ENCODE peak calls at places on chromosomes 13 and 19, in six cellular contexts. One of them, this sample, is unnamed.

GRCh38 chr13:114046447-114046846 is 72.6 kb upstream of the C13orf46 start:
- DNase-seq in left lung: peak; percentile 9
- DNase-seq in heart right ventricle: no peak
- DNase-seq in uterus: no peak
- DNase-seq in Panc1: no peak
- DNase-seq in BE2C: no peak
- DNase-seq in this sample: no peak

GRCh38 chr19:30656520-30657100 is 284.4 kb downstream of the ZNF536 start:
- DNase-seq in left lung: no peak
- DNase-seq in heart right ventricle: no peak
- DNase-seq in uterus: no peak
- DNase-seq in Panc1: no peak
- DNase-seq in BE2C: no peak
- DNase-seq in this sample: no peak

GRCh38 chr13:67736646-67737420 is 506.7 kb upstream of the PCDH9 start:
- DNase-seq in left lung: no peak
- DNase-seq in heart right ventricle: no peak
- DNase-seq in uterus: no peak
- DNase-seq in Panc1: no peak
- DNase-seq in BE2C: peak; percentile 53
- DNase-seq in this sample: no peak

GRCh38 chr19:2983351-2984195 is 6.2 kb downstream of the TLE6 start:
- DNase-seq in left lung: no peak
- DNase-seq in heart right ventricle: peak; percentile 75
- DNase-seq in uterus: peak; percentile 77
- DNase-seq in Panc1: no peak
- DNase-seq in BE2C: peak; percentile 97
- DNase-seq in this sample: peak; percentile 82

GRCh38 chr19:14023404-14024235 is 4.3 kb upstream of the RLN3 start:
- DNase-seq in left lung: peak; percentile 45
- DNase-seq in heart right ventricle: no peak
- DNase-seq in uterus: no peak
- DNase-seq in Panc1: no peak
- DNase-seq in BE2C: peak; percentile 68
- DNase-seq in this sample: no peak

GRCh38 chr19:36916991-36917390 is 859 bp downstream of the ZNF568 start:
- DNase-seq in left lung: no peak
- DNase-seq in heart right ventricle: no peak
- DNase-seq in uterus: no peak
- DNase-seq in Panc1: peak; percentile 8
- DNase-seq in BE2C: no peak
- DNase-seq in this sample: no peak

GRCh38 chr19:39843919-39844793 is 2.0 kb downstream of the FBL start:
- DNase-seq in left lung: no peak
- DNase-seq in heart right ventricle: no peak
- DNase-seq in uterus: no peak
- DNase-seq in Panc1: peak; percentile 97
- DNase-seq in BE2C: peak; percentile 39
- DNase-seq in this sample: no peak

GRCh38 chr13:43805071-43805468 is 18.3 kb upstream of the ENOX1 start:
- DNase-seq in left lung: no peak
- DNase-seq in heart right ventricle: no peak
- DNase-seq in uterus: no peak
- DNase-seq in Panc1: peak; percentile 50
- DNase-seq in BE2C: no peak
- DNase-seq in this sample: no peak

GRCh38 chr13:46475586-46475991 is 77.4 kb upstream of the LRCH1 start:
- DNase-seq in left lung: no peak
- DNase-seq in heart right ventricle: no peak
- DNase-seq in uterus: no peak
- DNase-seq in Panc1: no peak
- DNase-seq in BE2C: no peak
- DNase-seq in this sample: no peak

GRCh38 chr13:20174656-20175405 is 14.0 kb upstream of the GJA3 start:
- DNase-seq in left lung: peak; percentile 89
- DNase-seq in heart right ventricle: peak; percentile 44
- DNase-seq in uterus: peak; percentile 61
- DNase-seq in Panc1: peak; percentile 62
- DNase-seq in BE2C: peak; percentile 48
- DNase-seq in this sample: peak; percentile 97

GRCh38 chr13:30017880-30018279 is 167.5 kb upstream of the UBL3 start:
- DNase-seq in left lung: no peak
- DNase-seq in heart right ventricle: no peak
- DNase-seq in uterus: no peak
- DNase-seq in Panc1: no peak
- DNase-seq in BE2C: peak; percentile 14
- DNase-seq in this sample: no peak

GRCh38 chr19:35309481-35310279 is 17.7 kb downstream of the MAG start:
- DNase-seq in left lung: peak; percentile 76
- DNase-seq in heart right ventricle: no peak
- DNase-seq in uterus: peak; percentile 29
- DNase-seq in Panc1: no peak
- DNase-seq in BE2C: no peak
- DNase-seq in this sample: no peak

GRCh38 chr13:97226788-97227627 is 4.9 kb downstream of the MBNL2 start:
- DNase-seq in left lung: no peak
- DNase-seq in heart right ventricle: no peak
- DNase-seq in uterus: no peak
- DNase-seq in Panc1: no peak
- DNase-seq in BE2C: no peak
- DNase-seq in this sample: no peak

GRCh38 chr13:102555914-102556553 is 40.8 kb upstream of the TPP2 start:
- DNase-seq in left lung: no peak
- DNase-seq in heart right ventricle: no peak
- DNase-seq in uterus: no peak
- DNase-seq in Panc1: peak; percentile 20
- DNase-seq in BE2C: peak; percentile 37
- DNase-seq in this sample: no peak

GRCh38 chr13:42752731-42753130 is 28.7 kb upstream of the FAM216B start:
- DNase-seq in left lung: no peak
- DNase-seq in heart right ventricle: no peak
- DNase-seq in uterus: no peak
- DNase-seq in Panc1: no peak
- DNase-seq in BE2C: no peak
- DNase-seq in this sample: no peak

GRCh38 chr13:110398564-110399507 is 91.8 kb downstream of the COL4A2 start:
- DNase-seq in left lung: no peak
- DNase-seq in heart right ventricle: no peak
- DNase-seq in uterus: no peak
- DNase-seq in Panc1: no peak
- DNase-seq in BE2C: no peak
- DNase-seq in this sample: no peak

GRCh38 chr19:50882188-50882587 is 8.9 kb downstream of the KLK2 start:
- DNase-seq in left lung: no peak
- DNase-seq in heart right ventricle: no peak
- DNase-seq in uterus: no peak
- DNase-seq in Panc1: no peak
- DNase-seq in BE2C: no peak
- DNase-seq in this sample: no peak

GRCh38 chr19:48556163-48556562 is 4.2 kb downstream of the SULT2B1 start:
- DNase-seq in left lung: no peak
- DNase-seq in heart right ventricle: no peak
- DNase-seq in uterus: no peak
- DNase-seq in Panc1: no peak
- DNase-seq in BE2C: no peak
- DNase-seq in this sample: no peak

GRCh38 chr19:6423499-6424189 is 967 bp downstream of the KHSRP start:
- DNase-seq in left lung: peak; percentile 77
- DNase-seq in heart right ventricle: no peak
- DNase-seq in uterus: peak; percentile 34
- DNase-seq in Panc1: no peak
- DNase-seq in BE2C: peak; percentile 60
- DNase-seq in this sample: peak; percentile 61

GRCh38 chr13:104310861-104311260 is 1244.6 kb upstream of the SLC10A2 start:
- DNase-seq in left lung: no peak
- DNase-seq in heart right ventricle: no peak
- DNase-seq in uterus: no peak
- DNase-seq in Panc1: no peak
- DNase-seq in BE2C: no peak
- DNase-seq in this sample: no peak

GRCh38 chr19:1235625-1236538 is 1.9 kb downstream of the CBARP start:
- DNase-seq in left lung: no peak
- DNase-seq in heart right ventricle: no peak
- DNase-seq in uterus: no peak
- DNase-seq in Panc1: no peak
- DNase-seq in BE2C: no peak
- DNase-seq in this sample: no peak

GRCh38 chr13:28568286-28568685 is 73.4 kb upstream of the FLT1 start:
- DNase-seq in left lung: no peak
- DNase-seq in heart right ventricle: peak; percentile 77
- DNase-seq in uterus: peak; percentile 17
- DNase-seq in Panc1: no peak
- DNase-seq in BE2C: peak; percentile 93
- DNase-seq in this sample: peak; percentile 73

GRCh38 chr13:73602295-73602694 is 531.9 kb downstream of the KLF12 start:
- DNase-seq in left lung: no peak
- DNase-seq in heart right ventricle: no peak
- DNase-seq in uterus: no peak
- DNase-seq in Panc1: no peak
- DNase-seq in BE2C: no peak
- DNase-seq in this sample: no peak

GRCh38 chr19:5380215-5380919 is 39.8 kb upstream of the PTPRS start:
- DNase-seq in left lung: no peak
- DNase-seq in heart right ventricle: no peak
- DNase-seq in uterus: no peak
- DNase-seq in Panc1: no peak
- DNase-seq in BE2C: no peak
- DNase-seq in this sample: no peak

GRCh38 chr19:27744926-27745844 is 1467.8 kb downstream of the UQCRFS1 start:
- DNase-seq in left lung: no peak
- DNase-seq in heart right ventricle: no peak
- DNase-seq in uterus: no peak
- DNase-seq in Panc1: no peak
- DNase-seq in BE2C: no peak
- DNase-seq in this sample: peak; percentile 40

GRCh38 chr13:55761986-55762385 is 1378.7 kb upstream of the PRR20A start:
- DNase-seq in left lung: no peak
- DNase-seq in heart right ventricle: no peak
- DNase-seq in uterus: no peak
- DNase-seq in Panc1: no peak
- DNase-seq in BE2C: no peak
- DNase-seq in this sample: no peak

GRCh38 chr13:21825801-21826200 is 154.9 kb downstream of the FGF9 start:
- DNase-seq in left lung: no peak
- DNase-seq in heart right ventricle: no peak
- DNase-seq in uterus: no peak
- DNase-seq in Panc1: no peak
- DNase-seq in BE2C: no peak
- DNase-seq in this sample: no peak

GRCh38 chr19:40927567-40927966 is 45.5 kb upstream of the CYP2A7 start:
- DNase-seq in left lung: no peak
- DNase-seq in heart right ventricle: no peak
- DNase-seq in uterus: no peak
- DNase-seq in Panc1: no peak
- DNase-seq in BE2C: no peak
- DNase-seq in this sample: peak; percentile 16

GRCh38 chr19:40932008-40932959 is 50.3 kb upstream of the CYP2A7 start:
- DNase-seq in left lung: no peak
- DNase-seq in heart right ventricle: no peak
- DNase-seq in uterus: no peak
- DNase-seq in Panc1: no peak
- DNase-seq in BE2C: no peak
- DNase-seq in this sample: no peak

GRCh38 chr19:40936755-40937154 is 54.3 kb upstream of the CYP2B6 start:
- DNase-seq in left lung: no peak
- DNase-seq in heart right ventricle: no peak
- DNase-seq in uterus: no peak
- DNase-seq in Panc1: no peak
- DNase-seq in BE2C: no peak
- DNase-seq in this sample: no peak

GRCh38 chr19:40928859-40929258 is 46.8 kb upstream of the CYP2A7 start:
- DNase-seq in left lung: no peak
- DNase-seq in heart right ventricle: no peak
- DNase-seq in uterus: no peak
- DNase-seq in Panc1: no peak
- DNase-seq in BE2C: no peak
- DNase-seq in this sample: no peak

DNA sequence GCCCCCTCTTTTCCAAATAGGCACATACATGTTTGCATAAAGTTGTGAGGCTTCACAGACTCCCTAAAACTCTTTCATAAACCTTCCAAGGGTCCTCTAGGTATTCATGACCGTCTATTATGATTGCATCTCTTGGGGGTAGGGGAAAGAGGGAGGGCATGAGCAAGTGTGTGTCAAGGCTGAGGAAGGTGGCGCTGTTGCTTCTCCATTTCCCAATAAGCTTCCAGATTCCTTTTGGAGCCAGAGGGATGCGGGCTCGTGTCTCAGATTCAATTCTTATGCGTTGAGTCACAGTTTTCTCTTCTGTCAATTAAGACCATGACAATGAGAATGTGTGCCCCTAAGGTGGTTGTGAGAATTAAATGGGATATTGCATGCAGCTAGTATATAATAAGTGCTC is 51.0 kb upstream of the CYP2A7 start:
- DNase-seq in left lung: no peak
- DNase-seq in heart right ventricle: no peak
- DNase-seq in uterus: no peak
- DNase-seq in Panc1: no peak
- DNase-seq in BE2C: no peak
- DNase-seq in this sample: no peak
- TF ChIP-seq CTCF in left lung: no peak
- TF ChIP-seq CTCF in heart right ventricle: no peak
- TF ChIP-seq CTCF in uterus: no peak
- TF ChIP-seq CTCF in Panc1: no peak
- TF ChIP-seq CTCF in BE2C: no peak
- TF ChIP-seq CTCF in this sample: no peak

DNA sequence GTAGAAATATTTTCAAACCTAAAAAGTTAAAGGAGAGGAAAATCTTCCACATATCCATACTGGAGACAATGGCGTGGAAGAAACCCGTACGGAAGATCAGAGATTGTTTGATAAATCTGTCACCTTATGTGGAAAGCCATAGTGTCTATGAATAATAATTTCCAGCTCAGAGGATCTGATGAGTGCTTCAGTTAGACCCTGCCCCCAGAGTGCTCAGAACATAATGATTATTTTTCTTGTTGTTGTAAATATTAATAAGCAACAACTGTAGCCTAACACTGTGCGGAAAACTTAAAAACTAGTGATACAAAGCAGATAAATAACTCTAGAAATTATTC is 125.8 kb downstream of the FOXO1 start:
- DNase-seq in left lung: no peak
- DNase-seq in heart right ventricle: no peak
- DNase-seq in uterus: no peak
- DNase-seq in Panc1: no peak
- DNase-seq in BE2C: no peak
- DNase-seq in this sample: no peak
- H3K4me1 ChIP-seq in left lung: peaks cover 3% of the 10 kb centered on the region
- H3K4me1 ChIP-seq in heart right ventricle: peaks cover 9% of the 10 kb centered on the region
- H3K4me1 ChIP-seq in uterus: no peaks in the 10 kb centered on the region
- H3K4me1 ChIP-seq in Panc1: peaks cover 8% of the 10 kb centered on the region
- H3K4me1 ChIP-seq in BE2C: no peaks in the 10 kb centered on the region
- H3K4me1 ChIP-seq in this sample: no peaks in the 10 kb centered on the region

GRCh38 chr19:7916137-7916907 is 1.7 kb downstream of the TGFBR3L start:
- DNase-seq in left lung: peak; percentile 87
- DNase-seq in heart right ventricle: no peak
- DNase-seq in uterus: no peak
- DNase-seq in Panc1: no peak
- DNase-seq in BE2C: no peak
- DNase-seq in this sample: no peak
- H3K4me3 ChIP-seq in left lung: peak overlapping the region; percentile 33
- H3K4me3 ChIP-seq in heart right ventricle: peak overlapping the region; percentile 43
- H3K4me3 ChIP-seq in uterus: no peak overlapping the region
- H3K4me3 ChIP-seq in Panc1: peak overlapping the region; percentile 42
- H3K4me3 ChIP-seq in BE2C: no peak overlapping the region
- H3K4me3 ChIP-seq in this sample: peak overlapping the region; percentile 47

GRCh38 chr13:51865838-51866237 is 4.1 kb downstream of the CCDC70 start:
- DNase-seq in left lung: no peak
- DNase-seq in heart right ventricle: no peak
- DNase-seq in uterus: no peak
- DNase-seq in Panc1: no peak
- DNase-seq in BE2C: no peak
- DNase-seq in this sample: no peak
- TF ChIP-seq CTCF in left lung: no peak
- TF ChIP-seq CTCF in heart right ventricle: no peak
- TF ChIP-seq CTCF in uterus: no peak
- TF ChIP-seq CTCF in Panc1: no peak
- TF ChIP-seq CTCF in BE2C: no peak
- TF ChIP-seq CTCF in this sample: no peak